ENCODE peak calls at places on chromosomes 7 and 10, in ten cellular contexts. E, H, P, J, I, C, X, O, B and S are unnamed samples.

GRCh38 chr10:100209303-100209702 is 20.1 kb downstream of the CHUK start:
- DNase-seq in I (no peak), B (no peak), X (peak; percentile 59), E (peak; percentile 40), C (no peak), O (no peak), P (no peak), H (no peak), J (peak; percentile 80), S (no peak)

GRCh38 chr10:92691591-92692084 is 1.9 kb downstream of the HHEX start:
- DNase-seq in J (no peak), C (peak; percentile 42), X (no peak), H (no peak), O (no peak), P (peak; percentile 19), I (peak; percentile 67), E (no peak), B (no peak), S (peak; percentile 64)

GRCh38 chr10:17536221-17536620 is 81.0 kb downstream of the HACD1 start:
- DNase-seq in I (no peak), H (no peak), X (no peak), P (no peak), C (no peak), B (no peak), E (no peak), J (no peak), O (peak; percentile 66), S (no peak)

GRCh38 chr10:49394933-49395740 is 752 bp downstream of the DRGX start:
- DNase-seq in X (no peak), J (no peak), O (no peak), B (no peak), E (no peak), P (no peak), C (no peak), H (no peak), I (peak; percentile 22), S (peak; percentile 52)

GRCh38 chr7:69067397-69067796 is 530.9 kb upstream of the AUTS2 start:
- DNase-seq in H (peak; percentile 34), P (no peak), X (peak; percentile 1), I (no peak), O (peak; percentile 21), B (no peak), C (no peak), E (no peak), J (peak; percentile 24), S (no peak)

GRCh38 chr10:70576803-70577517 is 25.6 kb downstream of the PRF1 start:
- DNase-seq in O (peak; percentile 22), X (peak; percentile 42), H (no peak), J (peak; percentile 54), P (no peak), B (no peak), I (no peak), E (no peak), C (no peak), S (no peak)

GRCh38 chr7:151708610-151709009 is 168.3 kb downstream of the PRKAG2 start:
- DNase-seq in I (no peak), J (no peak), B (no peak), C (no peak), P (no peak), E (no peak), O (no peak), X (no peak), H (no peak), S (no peak)

GRCh38 chr7:2000153-2000687 is 232.5 kb downstream of the MAD1L1 start:
- DNase-seq in B (no peak), I (no peak), H (no peak), C (no peak), E (no peak), P (no peak), O (no peak), J (no peak), X (no peak), S (no peak)

GRCh38 chr10:97459933-97460332 is 14.0 kb downstream of the ZDHHC16 start:
- DNase-seq in P (no peak), J (no peak), H (no peak), I (no peak), O (no peak), X (no peak), E (no peak), C (no peak), B (no peak), S (no peak)

GRCh38 chr7:28411876-28412662 is at the start of gene CREB5:
- DNase-seq in X (no peak), H (no peak), O (peak; percentile 39), I (no peak), P (no peak), J (no peak), E (no peak), B (no peak), C (no peak), S (peak; percentile 34)

GRCh38 chr7:45216622-45217165 is 59.1 kb downstream of the RAMP3 start:
- DNase-seq in C (no peak), X (no peak), O (no peak), B (no peak), E (no peak), J (no peak), H (no peak), P (no peak), I (no peak), S (no peak)

GRCh38 chr10:11150876-11151275 is 133.2 kb downstream of the CELF2 start:
- DNase-seq in O (no peak), H (no peak), J (no peak), X (no peak), P (no peak), E (no peak), I (no peak), B (no peak), C (no peak), S (no peak)

GRCh38 chr7:111043533-111043932 is 47.4 kb upstream of the LRRN3 start:
- DNase-seq in O (no peak), P (no peak), B (no peak), J (no peak), X (no peak), I (no peak), E (no peak), C (no peak), H (no peak), S (no peak)

GRCh38 chr10:33022090-33022489 is 64.1 kb upstream of the ITGB1 start:
- DNase-seq in E (no peak), C (no peak), J (no peak), X (no peak), I (no peak), B (no peak), P (no peak), O (no peak), H (no peak), S (no peak)

GRCh38 chr10:33015798-33016547 is 57.9 kb upstream of the ITGB1 start:
- DNase-seq in H (no peak), P (no peak), J (peak; percentile 87), X (peak; percentile 41), C (no peak), E (peak; percentile 85), B (no peak), I (no peak), O (peak; percentile 83), S (no peak)

GRCh38 chr10:33016988-33017387 is 59.0 kb upstream of the ITGB1 start:
- DNase-seq in X (no peak), C (no peak), I (no peak), H (no peak), B (no peak), E (no peak), P (no peak), J (no peak), O (no peak), S (no peak)
- TF ChIP-seq CTCF in X (no peak), C (no peak), I (no peak), H (no peak), B (no peak), E (no peak), P (no peak), J (no peak), O (no peak), S (no peak)

DNA sequence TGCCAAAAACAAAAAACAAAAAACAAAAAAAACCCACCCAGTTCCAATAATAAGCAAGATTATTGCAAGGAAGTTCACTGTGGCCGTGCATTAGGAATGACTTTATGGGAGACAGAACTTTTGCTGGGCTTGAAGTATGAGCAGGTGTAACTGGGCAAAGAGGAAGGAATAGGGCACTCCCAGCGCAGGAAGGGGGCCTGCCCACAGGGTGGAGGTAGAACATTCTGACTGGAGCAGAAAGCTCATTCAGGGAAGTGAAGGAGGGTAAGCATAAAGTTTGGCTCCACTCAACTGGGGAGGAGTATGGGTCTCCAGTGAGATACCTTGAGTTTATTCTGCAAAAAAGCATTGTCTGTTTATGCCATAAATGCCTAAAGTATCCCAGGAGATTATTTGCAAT is 42.1 kb upstream of the WIPF3 start:
- DNase-seq in J (no peak), I (peak; percentile 8), C (peak; percentile 17), H (no peak), B (no peak), X (no peak), E (no peak), O (no peak), P (peak; percentile 44), S (no peak)
- TF ChIP-seq CTCF in J (no peak), I (no peak), C (peak; percentile 16), H (no peak), B (peak; percentile 25), X (no peak), E (peak; percentile 23), O (no peak), P (no peak), S (no peak)

GRCh38 chr7:42736931-42737330 is 174.9 kb downstream of the C7orf25 start:
- DNase-seq in X (no peak), B (no peak), I (peak; percentile 7), E (no peak), H (no peak), C (no peak), P (no peak), J (no peak), O (no peak), S (no peak)
- TF ChIP-seq CTCF in X (peak; percentile 14), B (no peak), I (no peak), E (peak; percentile 53), H (no peak), C (no peak), P (no peak), J (no peak), O (peak; percentile 8), S (no peak)

DNA sequence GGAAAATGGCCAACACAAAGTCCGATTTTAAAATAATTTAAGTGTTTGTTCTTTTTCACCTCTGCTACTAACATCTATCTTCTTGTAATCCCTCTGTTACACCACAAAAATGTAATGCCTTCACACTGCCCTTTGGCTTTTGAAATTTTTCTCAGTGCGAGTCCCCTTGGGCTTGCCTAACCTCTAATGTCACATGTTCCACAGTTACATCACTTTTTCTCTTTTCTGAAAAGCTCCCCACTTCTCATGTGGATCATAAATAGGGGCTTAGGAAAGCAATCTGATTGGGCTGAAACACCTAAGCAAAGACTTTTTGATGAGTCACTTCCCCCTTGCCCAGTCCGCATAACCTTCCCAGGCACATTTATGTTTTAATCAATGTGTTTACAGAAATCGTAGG is 288.2 kb downstream of the IPMK start:
- DNase-seq in J (peak; percentile 64), E (peak; percentile 34), I (no peak), X (no peak), O (peak; percentile 17), B (no peak), P (no peak), C (no peak), H (no peak), S (no peak)
- TF ChIP-seq CTCF in J (no peak), E (no peak), I (no peak), X (no peak), O (no peak), B (no peak), P (no peak), C (no peak), H (no peak), S (no peak)